ENCODE peak calls at places on chromosomes 1 and 21, in five cellular contexts. One of them, this sample, is unnamed.

GRCh38 chr1:55252942-55253589 is 37.9 kb upstream of the USP24 start:
- DNase-seq in NCI-H1436: no peak
- DNase-seq in amniotic stem cell: no peak
- DNase-seq in effector CD4-positive, alpha-beta T cell: no peak
- DNase-seq in psoas muscle: no peak
- DNase-seq in this sample: no peak

GRCh38 chr1:53945183-53945432 is 391 bp downstream of the IFT25 start:
- DNase-seq in NCI-H1436: no peak
- DNase-seq in amniotic stem cell: no peak
- DNase-seq in effector CD4-positive, alpha-beta T cell: no peak
- DNase-seq in psoas muscle: no peak
- DNase-seq in this sample: no peak

GRCh38 chr1:26574018-26574417 is 44.5 kb downstream of the RPS6KA1 start:
- DNase-seq in NCI-H1436: no peak
- DNase-seq in amniotic stem cell: no peak
- DNase-seq in effector CD4-positive, alpha-beta T cell: no peak
- DNase-seq in psoas muscle: no peak
- DNase-seq in this sample: no peak

GRCh38 chr1:112754116-112754628 is 39.0 kb upstream of the PPM1J start:
- DNase-seq in NCI-H1436: no peak
- DNase-seq in amniotic stem cell: no peak
- DNase-seq in effector CD4-positive, alpha-beta T cell: no peak
- DNase-seq in psoas muscle: no peak
- DNase-seq in this sample: no peak

GRCh38 chr1:110207831-110208230 is 2.3 kb upstream of the KCNC4 start:
- DNase-seq in NCI-H1436: peak
- DNase-seq in amniotic stem cell: peak
- DNase-seq in effector CD4-positive, alpha-beta T cell: peak
- DNase-seq in psoas muscle: peak
- DNase-seq in this sample: peak

GRCh38 chr1:224201336-224201735 is 18.3 kb downstream of the DEGS1 start:
- DNase-seq in NCI-H1436: no peak
- DNase-seq in amniotic stem cell: no peak
- DNase-seq in effector CD4-positive, alpha-beta T cell: no peak
- DNase-seq in psoas muscle: no peak
- DNase-seq in this sample: no peak

GRCh38 chr1:14366361-14367018 is 232.0 kb upstream of the KAZN start:
- DNase-seq in NCI-H1436: no peak
- DNase-seq in amniotic stem cell: no peak
- DNase-seq in effector CD4-positive, alpha-beta T cell: no peak
- DNase-seq in psoas muscle: peak
- DNase-seq in this sample: no peak

GRCh38 chr1:204751480-204751879 is 65.9 kb upstream of the LRRN2 start:
- DNase-seq in NCI-H1436: no peak
- DNase-seq in amniotic stem cell: no peak
- DNase-seq in effector CD4-positive, alpha-beta T cell: no peak
- DNase-seq in psoas muscle: no peak
- DNase-seq in this sample: no peak

GRCh38 chr1:162200096-162200847 is 130.8 kb downstream of the NOS1AP start:
- DNase-seq in NCI-H1436: no peak
- DNase-seq in amniotic stem cell: no peak
- DNase-seq in effector CD4-positive, alpha-beta T cell: no peak
- DNase-seq in psoas muscle: no peak
- DNase-seq in this sample: no peak

GRCh38 chr1:46547481-46548383 is 3.7 kb downstream of the KNCN start:
- DNase-seq in NCI-H1436: peak
- DNase-seq in amniotic stem cell: peak
- DNase-seq in effector CD4-positive, alpha-beta T cell: no peak
- DNase-seq in psoas muscle: peak
- DNase-seq in this sample: no peak

GRCh38 chr1:30754684-30755171 is 2.8 kb downstream of the LAPTM5 start:
- DNase-seq in NCI-H1436: no peak
- DNase-seq in amniotic stem cell: no peak
- DNase-seq in effector CD4-positive, alpha-beta T cell: no peak
- DNase-seq in psoas muscle: no peak
- DNase-seq in this sample: peak

GRCh38 chr1:212270564-212270963 is 14.6 kb upstream of the PPP2R5A start:
- DNase-seq in NCI-H1436: no peak
- DNase-seq in amniotic stem cell: no peak
- DNase-seq in effector CD4-positive, alpha-beta T cell: no peak
- DNase-seq in psoas muscle: no peak
- DNase-seq in this sample: no peak

GRCh38 chr1:30788580-30789387 is 31.2 kb upstream of the LAPTM5 start:
- DNase-seq in NCI-H1436: no peak
- DNase-seq in amniotic stem cell: no peak
- DNase-seq in effector CD4-positive, alpha-beta T cell: no peak
- DNase-seq in psoas muscle: no peak
- DNase-seq in this sample: no peak

GRCh38 chr21:39637197-39637970 is 24.6 kb downstream of the B3GALT5 start:
- DNase-seq in NCI-H1436: no peak
- DNase-seq in amniotic stem cell: no peak
- DNase-seq in effector CD4-positive, alpha-beta T cell: no peak
- DNase-seq in psoas muscle: no peak
- DNase-seq in this sample: no peak

GRCh38 chr1:247536340-247536739 is at the start of gene OR2C3:
- DNase-seq in NCI-H1436: no peak
- DNase-seq in amniotic stem cell: no peak
- DNase-seq in effector CD4-positive, alpha-beta T cell: no peak
- DNase-seq in psoas muscle: no peak
- DNase-seq in this sample: no peak

GRCh38 chr1:179141592-179142244 is 59.8 kb downstream of the TOR3A start:
- DNase-seq in NCI-H1436: no peak
- DNase-seq in amniotic stem cell: peak
- DNase-seq in effector CD4-positive, alpha-beta T cell: no peak
- DNase-seq in psoas muscle: no peak
- DNase-seq in this sample: no peak

GRCh38 chr1:232274236-232274855 is 355.6 kb downstream of the SIPA1L2 start:
- DNase-seq in NCI-H1436: no peak
- DNase-seq in amniotic stem cell: no peak
- DNase-seq in effector CD4-positive, alpha-beta T cell: no peak
- DNase-seq in psoas muscle: no peak
- DNase-seq in this sample: no peak

GRCh38 chr1:17215545-17215890 is 10.6 kb downstream of the PADI1 start:
- DNase-seq in NCI-H1436: no peak
- DNase-seq in amniotic stem cell: no peak
- DNase-seq in effector CD4-positive, alpha-beta T cell: no peak
- DNase-seq in psoas muscle: no peak
- DNase-seq in this sample: no peak

GRCh38 chr1:78375996-78376395 is 114.8 kb upstream of the PTGFR start:
- DNase-seq in NCI-H1436: no peak
- DNase-seq in amniotic stem cell: no peak
- DNase-seq in effector CD4-positive, alpha-beta T cell: no peak
- DNase-seq in psoas muscle: no peak
- DNase-seq in this sample: no peak

GRCh38 chr1:183905497-183905896 is 100.6 kb downstream of the RGL1 start:
- DNase-seq in NCI-H1436: no peak
- DNase-seq in amniotic stem cell: no peak
- DNase-seq in effector CD4-positive, alpha-beta T cell: no peak
- DNase-seq in psoas muscle: no peak
- DNase-seq in this sample: no peak

GRCh38 chr1:63698001-63698838 is 75.6 kb upstream of the ROR1 start:
- DNase-seq in NCI-H1436: no peak
- DNase-seq in amniotic stem cell: no peak
- DNase-seq in effector CD4-positive, alpha-beta T cell: no peak
- DNase-seq in psoas muscle: no peak
- DNase-seq in this sample: no peak